ENCODE peak calls at places on chromosome 10, in eight cellular contexts. O, F, Q, V, U, S, R and G are unnamed samples.

GRCh38 chr10:126080879-126081331 is 184.5 kb downstream of the FANK1 start:
- DNase-seq in O (no peak), F (no peak), Q (no peak), V (no peak), U (no peak), S (no peak), R (no peak), G (no peak)

GRCh38 chr10:16491933-16492332 is 29.7 kb downstream of the C1QL3 start:
- DNase-seq in O (no peak), F (no peak), Q (no peak), V (no peak), U (no peak), S (no peak), R (no peak), G (no peak)

GRCh38 chr10:79196470-79197461 is 128.0 kb downstream of the ZMIZ1 start:
- DNase-seq in O (no peak), F (peak; percentile 63), Q (peak; percentile 77), V (peak; percentile 52), U (peak; percentile 95), S (peak; percentile 88), R (peak; percentile 71), G (no peak)

GRCh38 chr10:122475130-122475529 is 13.8 kb downstream of the HTRA1 start:
- DNase-seq in O (no peak), F (no peak), Q (peak; percentile 82), V (no peak), U (peak; percentile 74), S (peak; percentile 87), R (no peak), G (no peak)

GRCh38 chr10:21195149-21195731 is 298.1 kb upstream of the NEBL start:
- DNase-seq in O (no peak), F (no peak), Q (no peak), V (no peak), U (no peak), S (no peak), R (no peak), G (peak; percentile 51)

GRCh38 chr10:34789993-34790506 is 25.0 kb downstream of the PARD3 start:
- DNase-seq in O (no peak), F (no peak), Q (no peak), V (no peak), U (no peak), S (no peak), R (no peak), G (no peak)

GRCh38 chr10:88989824-88990527 is 622 bp upstream of the FAS start:
- DNase-seq in O (no peak), F (peak; percentile 55), Q (peak; percentile 77), V (no peak), U (peak; percentile 93), S (peak; percentile 47), R (no peak), G (no peak)

GRCh38 chr10:81177651-81178244 is 640.0 kb downstream of the SH2D4B start:
- DNase-seq in O (no peak), F (no peak), Q (no peak), V (no peak), U (no peak), S (no peak), R (no peak), G (no peak)

GRCh38 chr10:91643700-91644099 is 10.8 kb upstream of the PPP1R3C start:
- DNase-seq in O (no peak), F (no peak), Q (no peak), V (no peak), U (no peak), S (no peak), R (no peak), G (no peak)

GRCh38 chr10:108427081-108427480 is 1262.6 kb upstream of the SORCS1 start:
- DNase-seq in O (no peak), F (no peak), Q (no peak), V (no peak), U (no peak), S (no peak), R (no peak), G (no peak)

GRCh38 chr10:71494980-71495381 is 98.3 kb downstream of the CDH23 start:
- DNase-seq in O (no peak), F (no peak), Q (no peak), V (no peak), U (no peak), S (no peak), R (no peak), G (no peak)

GRCh38 chr10:2985729-2986232 is 81.6 kb upstream of the PFKP start:
- DNase-seq in O (peak; percentile 53), F (no peak), Q (no peak), V (no peak), U (peak; percentile 94), S (no peak), R (no peak), G (peak; percentile 49)

GRCh38 chr10:75969031-75969430 is 537.6 kb downstream of the LRMDA start:
- DNase-seq in O (no peak), F (no peak), Q (no peak), V (no peak), U (no peak), S (no peak), R (no peak), G (no peak)

GRCh38 chr10:75962395-75963061 is 531.1 kb downstream of the LRMDA start:
- DNase-seq in O (no peak), F (no peak), Q (no peak), V (no peak), U (no peak), S (no peak), R (no peak), G (no peak)

GRCh38 chr10:75971402-75972211 is 540.2 kb downstream of the LRMDA start:
- DNase-seq in O (no peak), F (no peak), Q (no peak), V (no peak), U (peak; percentile 50), S (no peak), R (no peak), G (no peak)

GRCh38 chr10:75972494-75973276 is 541.3 kb downstream of the LRMDA start:
- DNase-seq in O (no peak), F (no peak), Q (peak; percentile 61), V (no peak), U (peak; percentile 45), S (no peak), R (no peak), G (no peak)

GRCh38 chr10:75967491-75967890 is 536.1 kb downstream of the LRMDA start:
- DNase-seq in O (no peak), F (no peak), Q (no peak), V (no peak), U (no peak), S (no peak), R (no peak), G (no peak)
- H3K27ac ChIP-seq in O (no peak overlapping the region), F (no peak overlapping the region), Q (no peak overlapping the region), V (no peak overlapping the region), U (no peak overlapping the region), S (no peak overlapping the region), R (no peak overlapping the region), G (no peak overlapping the region)

DNA sequence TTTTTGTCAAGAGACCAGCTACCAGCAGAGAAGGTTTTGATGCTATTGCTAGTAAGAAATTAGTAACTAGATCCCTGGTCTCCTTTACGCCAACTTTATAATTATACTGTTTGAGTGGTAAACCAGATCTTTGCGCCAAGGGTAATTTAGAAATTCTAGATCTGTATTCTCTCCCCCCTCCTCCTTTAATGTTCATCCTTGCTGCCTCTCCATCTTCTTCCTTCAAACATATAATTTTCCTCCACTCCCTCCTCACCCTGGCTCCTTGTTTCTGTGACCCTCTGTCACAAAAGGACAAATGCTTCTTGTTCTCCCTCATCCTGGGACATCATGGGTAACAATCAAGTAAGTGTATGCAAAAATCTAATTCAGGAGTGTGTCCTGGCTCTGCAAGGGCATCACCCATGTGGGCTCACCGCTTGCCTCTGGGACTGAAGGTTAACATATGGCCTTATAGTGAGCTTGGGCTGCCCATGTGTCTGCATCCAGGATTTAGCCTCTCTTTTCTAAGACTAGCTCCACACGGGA is 121.2 kb downstream of the BAMBI start:
- DNase-seq in O (no peak), F (no peak), Q (no peak), V (no peak), U (no peak), S (no peak), R (no peak), G (no peak)
- H3K27ac ChIP-seq in O (no peak overlapping the region), F (no peak overlapping the region), Q (peak overlapping the region; percentile 10), V (no peak overlapping the region), U (no peak overlapping the region), S (no peak overlapping the region), R (no peak overlapping the region), G (no peak overlapping the region)

DNA sequence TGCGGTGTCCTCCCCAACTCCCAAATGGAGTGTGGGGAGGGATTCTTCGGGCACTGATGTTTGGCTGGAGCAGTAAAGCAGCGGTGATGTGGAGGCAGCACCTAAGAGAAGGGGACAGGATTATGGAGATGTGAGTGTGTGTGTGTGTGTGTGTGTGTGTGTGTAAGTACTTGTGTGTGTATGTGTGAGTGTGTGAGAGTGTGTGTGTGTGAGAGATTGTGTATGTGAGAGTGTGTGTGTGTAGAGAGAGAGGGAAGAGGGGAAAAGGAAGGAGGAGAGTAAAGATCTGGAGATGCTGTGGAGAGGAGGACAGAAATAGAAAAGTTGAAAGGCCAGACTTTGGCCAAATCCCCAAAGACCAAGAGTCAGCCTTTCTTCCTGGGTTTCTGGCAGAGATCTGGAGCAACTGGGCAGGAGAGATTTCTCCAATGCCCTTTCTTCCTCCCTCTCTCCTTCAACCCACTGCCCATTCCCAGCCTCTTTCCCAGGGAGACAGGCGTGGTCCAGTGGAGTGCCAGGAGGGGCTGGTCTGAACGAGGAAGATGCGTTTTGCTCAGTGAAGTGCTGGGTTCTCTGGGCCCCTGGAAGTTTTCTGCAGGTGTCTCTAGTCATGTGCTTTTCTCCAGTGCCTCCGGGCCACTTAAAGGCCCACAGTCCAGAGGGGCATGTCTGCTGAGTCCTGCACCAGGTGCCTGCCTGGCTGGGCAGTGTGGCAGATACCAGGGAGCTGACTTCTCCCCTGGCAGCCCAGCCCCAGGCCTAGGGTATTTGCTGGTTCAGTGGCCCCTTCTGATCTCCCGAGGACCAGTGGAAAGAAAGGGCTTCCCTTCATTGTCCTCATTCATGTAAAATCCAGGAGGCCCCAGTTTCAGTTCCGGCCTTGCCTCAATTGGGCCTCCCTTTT is 60.5 kb downstream of the HK1 start:
- DNase-seq in O (no peak), F (no peak), Q (no peak), V (no peak), U (peak; percentile 71), S (peak; percentile 51), R (no peak), G (no peak)
- H3K27ac ChIP-seq in O (peak overlapping the region; percentile 85), F (no peak overlapping the region), Q (peak overlapping the region; percentile 76), V (no peak overlapping the region), U (peak overlapping the region; percentile 73), S (peak overlapping the region; percentile 48), R (peak overlapping the region; percentile 2), G (peak overlapping the region; percentile 90)

DNA sequence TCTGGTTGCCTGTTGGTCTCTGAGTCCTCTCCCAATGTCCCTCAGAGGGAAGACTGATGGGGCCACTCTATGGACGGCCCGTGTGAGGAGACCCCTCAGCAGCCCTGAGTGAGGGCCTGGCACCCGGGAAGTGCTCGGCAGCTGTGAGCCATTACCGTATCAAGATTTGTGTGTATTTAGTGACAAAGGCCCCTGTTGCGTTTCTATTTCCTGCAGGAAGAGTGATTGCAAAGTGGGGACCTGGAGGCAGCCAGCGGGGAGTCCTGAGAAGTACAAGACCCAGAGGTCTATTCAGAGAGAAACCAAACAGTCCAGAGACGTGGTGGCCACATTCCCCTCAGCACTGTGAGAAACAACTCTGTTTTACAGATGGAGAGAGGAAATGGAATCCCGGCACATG is 51.1 kb upstream of the CHST15 start:
- DNase-seq in O (no peak), F (no peak), Q (no peak), V (no peak), U (no peak), S (no peak), R (no peak), G (no peak)
- H3K27ac ChIP-seq in O (no peak overlapping the region), F (no peak overlapping the region), Q (no peak overlapping the region), V (no peak overlapping the region), U (no peak overlapping the region), S (no peak overlapping the region), R (no peak overlapping the region), G (no peak overlapping the region)